ENCODE peak calls at places on chromosomes 12 and 14, in six cellular contexts. Z is tibial artery; X is GM23248; W is CD4-positive, CD25-positive, alpha-beta regulatory T cell; D is CD4-positive, alpha-beta memory T cell; Y is aorta. H is an unnamed sample.

GRCh38 chr14:56125772-56126411 is 7.7 kb downstream of the PELI2 start:
- DNase-seq in W (no peak), Z (no peak), D (no peak), X (no peak), Y (no peak), H (no peak)

GRCh38 chr14:63895510-63895909 is 42.7 kb downstream of the SYNE2 start:
- DNase-seq in W (no peak), Y (no peak), X (no peak), Z (no peak), D (no peak), H (no peak)

GRCh38 chr14:73457050-73457934 is 1.1 kb downstream of the NUMB start:
- DNase-seq in Y (peak), D (peak), Z (peak), X (peak), W (peak), H (no peak)

GRCh38 chr12:95653761-95654546 is 102.7 kb upstream of the USP44 start:
- DNase-seq in Z (no peak), Y (no peak), W (no peak), X (peak), D (peak), H (no peak)

GRCh38 chr14:91415794-91416743 is 1.6 kb downstream of the CCDC88C start:
- DNase-seq in Z (no peak), Y (no peak), X (no peak), D (peak), W (peak), H (peak)

GRCh38 chr12:115599251-115599811 is 678.2 kb downstream of the MED13L start:
- DNase-seq in Y (no peak), X (peak), D (no peak), Z (no peak), W (no peak), H (no peak)

GRCh38 chr12:81257952-81258551 is 180.2 kb downstream of the ACSS3 start:
- DNase-seq in X (peak), Z (no peak), Y (no peak), W (no peak), D (no peak), H (peak)

GRCh38 chr12:53210843-53211242 is 3.8 kb upstream of the ITGB7 start:
- DNase-seq in Y (peak), W (no peak), X (no peak), D (no peak), Z (no peak), H (no peak)

GRCh38 chr12:57343703-57344378 is 87.0 kb downstream of the R3HDM2 start:
- DNase-seq in Z (no peak), Y (no peak), D (no peak), X (no peak), W (no peak), H (no peak)

GRCh38 chr14:61839452-61839851 is 77.2 kb downstream of the SNAPC1 start:
- DNase-seq in W (no peak), D (no peak), Z (no peak), Y (no peak), X (peak), H (no peak)

GRCh38 chr12:25308761-25309160 is 58.0 kb upstream of the KRAS start:
- DNase-seq in D (no peak), X (peak), W (no peak), Y (no peak), Z (no peak), H (no peak)

GRCh38 chr12:79557690-79558315 is 133.0 kb downstream of the PAWR start:
- DNase-seq in W (no peak), D (no peak), X (peak), Y (no peak), Z (no peak), H (no peak)

GRCh38 chr12:79555006-79555925 is 135.5 kb downstream of the PAWR start:
- DNase-seq in Z (no peak), W (no peak), Y (no peak), D (no peak), X (peak), H (peak)

GRCh38 chr12:79552186-79552585 is 138.6 kb downstream of the PAWR start:
- DNase-seq in Z (no peak), Y (no peak), D (no peak), X (peak), W (no peak), H (no peak)

GRCh38 chr12:79549531-79550271 is 141.1 kb downstream of the PAWR start:
- DNase-seq in X (peak), Z (no peak), Y (no peak), D (no peak), W (no peak), H (no peak)

GRCh38 chr12:79553863-79554574 is 136.7 kb downstream of the PAWR start:
- DNase-seq in Z (no peak), D (no peak), Y (no peak), X (no peak), W (no peak), H (no peak)
- H3K4me3 ChIP-seq in Z (no peak), D (no peak), Y (no peak), X (no peak), W (no peak), H (no peak)

DNA sequence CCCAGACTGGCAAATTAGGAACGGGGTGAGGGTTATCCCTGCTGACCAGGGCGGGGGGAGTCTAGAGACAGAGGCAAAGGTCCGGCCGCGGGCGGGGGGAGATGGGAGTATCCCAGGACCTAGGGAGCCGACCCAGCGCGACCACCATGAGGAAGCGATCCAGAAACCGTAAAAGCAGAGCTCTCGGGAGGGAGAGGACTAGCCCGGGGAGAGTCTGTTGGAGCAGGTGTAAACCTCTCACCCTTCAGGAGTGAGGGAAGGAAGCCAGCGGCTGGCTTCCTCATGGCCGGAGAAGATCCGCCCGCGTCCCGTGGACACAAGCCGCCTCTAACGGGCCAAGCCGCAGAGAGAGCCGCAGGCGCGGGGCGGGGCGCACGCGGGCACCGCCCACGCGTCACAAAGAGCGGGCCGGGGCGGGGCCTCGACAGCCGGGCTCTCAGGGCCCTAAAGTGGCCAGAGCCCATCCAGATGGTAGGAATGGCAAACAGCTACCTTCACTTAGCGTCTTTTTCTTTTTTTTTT is at the start of gene ACRBP:
- DNase-seq in W (peak), Y (peak), D (no peak), X (peak), Z (peak), H (no peak)
- H3K4me3 ChIP-seq in W (no peak), Y (peak), D (no peak), X (peak), Z (peak), H (no peak)

GRCh38 chr12:124289634-124290600 is 5.0 kb upstream of the RFLNA start:
- DNase-seq in W (no peak), D (no peak), Y (no peak), X (peak), Z (no peak), H (no peak)
- H3K4me3 ChIP-seq in W (no peak), D (no peak), Y (no peak), X (peak), Z (peak), H (no peak)

DNA sequence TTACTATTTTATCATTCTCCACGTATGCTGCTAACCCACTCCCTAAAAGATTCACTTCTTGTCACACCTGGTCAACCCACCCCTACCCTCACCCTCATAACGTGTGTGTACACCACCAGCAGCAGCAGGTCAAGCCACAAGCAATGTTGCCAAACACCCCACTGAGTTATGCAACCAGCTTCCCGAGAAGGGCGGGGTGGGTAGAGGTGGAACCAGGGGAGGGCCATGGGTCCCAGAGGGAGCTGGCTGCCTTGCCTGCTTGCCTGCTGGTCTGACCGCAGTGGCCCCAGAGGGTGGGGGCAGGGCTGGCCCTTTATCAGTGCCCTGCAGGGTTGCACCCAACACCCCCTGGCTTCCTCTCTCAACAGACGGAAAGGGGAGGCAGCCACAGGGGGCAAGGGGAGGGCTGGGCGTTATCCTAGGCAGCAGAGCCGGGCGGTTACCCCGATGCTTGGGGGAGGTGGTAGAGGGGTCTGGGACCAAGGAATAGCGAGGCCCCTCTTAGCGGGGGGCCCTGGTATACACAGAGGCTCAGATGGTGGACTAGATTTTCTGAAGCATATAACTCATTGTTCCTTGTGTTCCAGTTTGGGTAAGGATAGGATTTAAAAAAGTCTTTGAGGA is 3.5 kb upstream of the NFE2 start:
- DNase-seq in Z (peak), X (peak), Y (peak), W (no peak), D (no peak), H (peak)
- H3K4me3 ChIP-seq in Z (no peak), X (no peak), Y (no peak), W (no peak), D (no peak), H (peak)

DNA sequence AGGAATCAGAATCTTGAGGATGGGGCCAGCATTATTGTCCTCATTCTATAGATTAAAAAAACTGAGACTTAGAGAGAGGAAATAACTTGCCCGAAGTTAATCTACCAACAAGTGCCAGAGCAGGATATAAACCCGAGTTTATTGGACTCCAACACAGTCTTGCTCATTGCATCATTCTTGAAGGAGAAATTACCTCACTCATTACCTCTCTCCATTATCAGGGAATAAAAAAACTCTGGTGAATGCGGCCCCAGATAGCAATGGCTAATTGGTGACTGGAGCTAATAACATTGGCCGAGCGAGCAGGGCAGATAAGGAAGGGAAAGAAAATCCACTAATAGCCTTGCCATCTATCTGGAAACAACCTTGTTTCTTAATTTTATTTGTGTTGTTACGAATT is 24.7 kb upstream of the TMED10 start:
- DNase-seq in Z (no peak), D (no peak), W (no peak), Y (no peak), X (no peak), H (no peak)
- H3K4me3 ChIP-seq in Z (no peak), D (no peak), W (no peak), Y (no peak), X (no peak), H (no peak)

GRCh38 chr14:89304972-89305703 is 111.9 kb downstream of the FOXN3 start:
- DNase-seq in W (no peak), D (no peak), Y (peak), Z (peak), X (peak), H (no peak)

GRCh38 chr14:89307409-89307808 is 109.6 kb downstream of the FOXN3 start:
- DNase-seq in Y (no peak), Z (no peak), W (no peak), X (no peak), D (no peak), H (no peak)

GRCh38 chr14:89302396-89302950 is 114.6 kb downstream of the FOXN3 start:
- DNase-seq in X (no peak), W (no peak), Y (no peak), Z (peak), D (no peak), H (no peak)

GRCh38 chr14:89299587-89299986 is 117.4 kb downstream of the FOXN3 start:
- DNase-seq in Y (no peak), X (no peak), D (no peak), Z (peak), W (no peak), H (no peak)

DNA sequence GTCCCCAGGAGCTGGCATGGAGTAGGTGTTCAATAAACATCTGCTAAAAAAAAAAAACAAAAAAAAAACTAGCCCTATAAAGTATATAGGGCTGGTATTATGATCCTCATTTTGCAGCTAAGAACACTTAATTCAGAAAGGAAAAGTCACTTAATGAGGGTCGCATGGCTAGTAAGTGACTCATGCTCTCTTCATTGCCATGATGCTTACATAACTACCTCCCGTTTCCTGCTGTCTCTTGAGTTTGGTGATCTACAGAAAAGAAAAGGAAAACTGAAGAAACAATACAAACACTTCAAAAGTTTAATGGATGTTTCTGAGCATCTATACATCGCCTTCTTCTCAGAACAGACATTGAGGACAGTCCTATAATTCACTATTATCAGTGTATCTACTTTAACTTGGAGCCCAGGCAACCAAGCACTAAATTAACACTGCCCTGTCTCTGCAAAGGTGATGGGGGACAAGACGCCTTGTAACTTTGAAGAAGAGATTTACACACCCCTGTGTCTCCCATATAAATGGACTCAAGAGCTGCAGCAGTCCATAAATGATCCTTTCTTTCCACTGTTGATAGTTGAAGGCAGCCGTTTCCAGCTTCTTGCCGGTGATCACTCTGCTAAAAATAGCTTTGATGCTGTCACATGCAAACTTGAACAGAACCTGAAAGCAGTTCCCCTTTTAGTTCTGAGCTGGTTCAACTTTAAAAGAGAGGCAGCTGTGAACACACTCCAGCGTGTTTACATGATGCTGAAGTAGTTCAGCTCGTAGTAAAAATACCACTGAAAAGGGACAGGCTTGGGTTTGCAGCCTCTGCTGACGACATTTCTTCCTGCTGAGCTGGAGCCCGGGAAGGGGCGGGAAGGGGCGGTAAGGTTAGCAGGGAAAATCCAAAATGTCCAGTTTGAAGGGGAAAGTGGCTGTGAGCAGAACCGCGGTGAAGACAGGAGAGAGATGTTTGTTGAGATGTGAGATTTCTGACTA is 113.3 kb downstream of the FOXN3 start:
- DNase-seq in W (no peak), D (no peak), Z (peak), X (peak), Y (peak), H (no peak)
- H3K4me3 ChIP-seq in W (peak), D (no peak), Z (peak), X (peak), Y (no peak), H (no peak)

H was measured in Jurkat, Clone E6-1.